ENCODE peak calls at places on chromosomes 12 and 14, in five cellular contexts. O, I, J, S and U are unnamed samples.

GRCh38 chr12:43551971-43552559 is at the start of gene ADAMTS20:
- DNase-seq in O (no peak), I (no peak), J (no peak), S (no peak), U (no peak)

GRCh38 chr12:89454080-89454848 is 70.3 kb downstream of the GALNT4 start:
- DNase-seq in O (no peak), I (no peak), J (no peak), S (no peak), U (no peak)

GRCh38 chr14:68377459-68377858 is 415.4 kb downstream of the ZFP36L1 start:
- DNase-seq in O (no peak), I (no peak), J (no peak), S (no peak), U (no peak)

GRCh38 chr12:96070670-96071279 is 35.4 kb upstream of the LTA4H start:
- DNase-seq in O (no peak), I (no peak), J (no peak), S (no peak), U (no peak)

GRCh38 chr12:10194160-10194559 is 15.3 kb downstream of the TMEM52B start:
- DNase-seq in O (no peak), I (no peak), J (no peak), S (no peak), U (no peak)

GRCh38 chr12:12282761-12283160 is 15.9 kb upstream of the LRP6 start:
- DNase-seq in O (peak), I (no peak), J (no peak), S (no peak), U (no peak)

GRCh38 chr14:44530482-44530881 is 23.4 kb upstream of the FSCB start:
- DNase-seq in O (peak), I (no peak), J (no peak), S (no peak), U (no peak)

GRCh38 chr12:56718636-56719035 is 6.5 kb downstream of the NACA start:
- DNase-seq in O (no peak), I (no peak), J (no peak), S (no peak), U (no peak)

GRCh38 chr14:99653618-99654017 is 8.7 kb downstream of the HHIPL1 start:
- DNase-seq in O (no peak), I (no peak), J (no peak), S (no peak), U (no peak)

GRCh38 chr12:124474709-124475108 is 92.7 kb downstream of the NCOR2 start:
- DNase-seq in O (no peak), I (no peak), J (no peak), S (no peak), U (no peak)

GRCh38 chr12:30792648-30793499 is 38.1 kb upstream of the CAPRIN2 start:
- DNase-seq in O (peak), I (no peak), J (no peak), S (no peak), U (no peak)

GRCh38 chr14:77185093-77185465 is 3.5 kb downstream of the TMEM63C start:
- DNase-seq in O (no peak), I (no peak), J (no peak), S (no peak), U (no peak)

GRCh38 chr14:23567186-23568020 is at the start of gene AP1G2:
- DNase-seq in O (peak), I (peak), J (peak), S (peak), U (peak)

GRCh38 chr14:98984719-98985041 is 287.3 kb downstream of the BCL11B start:
- DNase-seq in O (no peak), I (peak), J (peak), S (peak), U (peak)

GRCh38 chr14:48398675-48399282 is 723.4 kb upstream of the MDGA2 start:
- DNase-seq in O (peak), I (no peak), J (no peak), S (no peak), U (no peak)

GRCh38 chr14:32920696-32921276 is 17.9 kb upstream of the NPAS3 start:
- DNase-seq in O (no peak), I (no peak), J (no peak), S (no peak), U (no peak)

GRCh38 chr12:79897617-79898016 is 37.3 kb downstream of the PPP1R12A start:
- DNase-seq in O (peak), I (no peak), J (no peak), S (no peak), U (no peak)

GRCh38 chr14:69231486-69231885 is 28.5 kb upstream of the GALNT16 start:
- DNase-seq in O (no peak), I (no peak), J (no peak), S (no peak), U (no peak)

GRCh38 chr12:121713257-121714155 is 954 bp downstream of the TMEM120B start:
- DNase-seq in O (no peak), I (no peak), J (no peak), S (no peak), U (no peak)

GRCh38 chr12:104722541-104723534 is 235.3 kb downstream of the SLC41A2 start:
- DNase-seq in O (no peak), I (no peak), J (no peak), S (no peak), U (no peak)

GRCh38 chr12:8078400-8078799 is 3.7 kb upstream of the NECAP1 start:
- DNase-seq in O (peak), I (peak), J (peak), S (peak), U (peak)

GRCh38 chr12:120085920-120086319 is 30.6 kb downstream of the RAB35 start:
- DNase-seq in O (no peak), I (no peak), J (no peak), S (no peak), U (no peak)

GRCh38 chr14:91947196-91948184 is at the start of gene FBLN5:
- DNase-seq in O (peak), I (peak), J (peak), S (peak), U (no peak)

GRCh38 chr14:78316058-78316457 is 145.9 kb downstream of the NRXN3 start:
- DNase-seq in O (no peak), I (no peak), J (no peak), S (no peak), U (no peak)

GRCh38 chr14:50062438-50063039 is 53.8 kb downstream of the VCPKMT start:
- DNase-seq in O (peak), I (peak), J (peak), S (peak), U (peak)

GRCh38 chr12:19105468-19105867 is 24.1 kb upstream of the PLEKHA5 start:
- DNase-seq in O (no peak), I (no peak), J (no peak), S (no peak), U (no peak)

GRCh38 chr14:94691658-94692029 is 78.3 kb downstream of the GSC start:
- DNase-seq in O (peak), I (no peak), J (no peak), S (no peak), U (no peak)